ENCODE peak calls at places on chromosome 3, in ten cellular contexts. One of them, this sample, is unnamed.

GRCh38 chr3:123732447-123732846 is 147.6 kb upstream of the HACD2 start:
- DNase-seq in omental fat pad: no peak
- DNase-seq in stomach: no peak
- DNase-seq in left lung: no peak
- DNase-seq in GM20000: no peak
- DNase-seq in upper lobe of right lung: no peak
- DNase-seq in CD8-positive, alpha-beta T cell: no peak
- DNase-seq in mucosa of descending colon: no peak
- DNase-seq in WERI-Rb-1: no peak
- DNase-seq in H9: no peak
- DNase-seq in this sample: peak; percentile 98

GRCh38 chr3:74561881-74562280 is 52.6 kb downstream of the CNTN3 start:
- DNase-seq in omental fat pad: no peak
- DNase-seq in stomach: no peak
- DNase-seq in left lung: no peak
- DNase-seq in GM20000: no peak
- DNase-seq in upper lobe of right lung: no peak
- DNase-seq in CD8-positive, alpha-beta T cell: no peak
- DNase-seq in mucosa of descending colon: no peak
- DNase-seq in WERI-Rb-1: no peak
- DNase-seq in H9: no peak
- DNase-seq in this sample: no peak

GRCh38 chr3:101319531-101319930 is 844 bp downstream of the IMPG2 start:
- DNase-seq in omental fat pad: no peak
- DNase-seq in stomach: no peak
- DNase-seq in left lung: no peak
- DNase-seq in GM20000: no peak
- DNase-seq in upper lobe of right lung: no peak
- DNase-seq in CD8-positive, alpha-beta T cell: no peak
- DNase-seq in mucosa of descending colon: no peak
- DNase-seq in WERI-Rb-1: no peak
- DNase-seq in H9: no peak
- DNase-seq in this sample: no peak

GRCh38 chr3:189148090-189148507 is 23.7 kb upstream of the TPRG1 start:
- DNase-seq in omental fat pad: peak; percentile 48
- DNase-seq in stomach: peak; percentile 68
- DNase-seq in left lung: no peak
- DNase-seq in GM20000: peak; percentile 64
- DNase-seq in upper lobe of right lung: no peak
- DNase-seq in CD8-positive, alpha-beta T cell: peak; percentile 71
- DNase-seq in mucosa of descending colon: no peak
- DNase-seq in WERI-Rb-1: peak; percentile 13
- DNase-seq in H9: peak; percentile 65
- DNase-seq in this sample: peak; percentile 53

GRCh38 chr3:189490337-189490736 is 140.9 kb upstream of the TP63 start:
- DNase-seq in omental fat pad: no peak
- DNase-seq in stomach: no peak
- DNase-seq in left lung: no peak
- DNase-seq in GM20000: no peak
- DNase-seq in upper lobe of right lung: no peak
- DNase-seq in CD8-positive, alpha-beta T cell: no peak
- DNase-seq in mucosa of descending colon: no peak
- DNase-seq in WERI-Rb-1: no peak
- DNase-seq in H9: no peak
- DNase-seq in this sample: peak; percentile 68

GRCh38 chr3:189908646-189909045 is 212.1 kb downstream of the P3H2 start:
- DNase-seq in omental fat pad: no peak
- DNase-seq in stomach: no peak
- DNase-seq in left lung: no peak
- DNase-seq in GM20000: no peak
- DNase-seq in upper lobe of right lung: no peak
- DNase-seq in CD8-positive, alpha-beta T cell: no peak
- DNase-seq in mucosa of descending colon: no peak
- DNase-seq in WERI-Rb-1: no peak
- DNase-seq in H9: no peak
- DNase-seq in this sample: peak; percentile 100

GRCh38 chr3:97647441-97647840 is 117.1 kb upstream of the ARL6 start:
- DNase-seq in omental fat pad: no peak
- DNase-seq in stomach: no peak
- DNase-seq in left lung: no peak
- DNase-seq in GM20000: no peak
- DNase-seq in upper lobe of right lung: no peak
- DNase-seq in CD8-positive, alpha-beta T cell: no peak
- DNase-seq in mucosa of descending colon: no peak
- DNase-seq in WERI-Rb-1: no peak
- DNase-seq in H9: no peak
- DNase-seq in this sample: no peak

GRCh38 chr3:192851821-192852352 is 65.8 kb downstream of the MB21D2 start:
- DNase-seq in omental fat pad: peak; percentile 45
- DNase-seq in stomach: peak; percentile 88
- DNase-seq in left lung: no peak
- DNase-seq in GM20000: no peak
- DNase-seq in upper lobe of right lung: peak; percentile 78
- DNase-seq in CD8-positive, alpha-beta T cell: no peak
- DNase-seq in mucosa of descending colon: no peak
- DNase-seq in WERI-Rb-1: no peak
- DNase-seq in H9: no peak
- DNase-seq in this sample: peak; percentile 92

GRCh38 chr3:8371955-8372600 is 129.5 kb upstream of the LMCD1 start:
- DNase-seq in omental fat pad: no peak
- DNase-seq in stomach: no peak
- DNase-seq in left lung: no peak
- DNase-seq in GM20000: no peak
- DNase-seq in upper lobe of right lung: no peak
- DNase-seq in CD8-positive, alpha-beta T cell: no peak
- DNase-seq in mucosa of descending colon: no peak
- DNase-seq in WERI-Rb-1: no peak
- DNase-seq in H9: no peak
- DNase-seq in this sample: no peak

GRCh38 chr3:128353991-128354687 is 112.6 kb downstream of the DNAJB8 start:
- DNase-seq in omental fat pad: no peak
- DNase-seq in stomach: no peak
- DNase-seq in left lung: no peak
- DNase-seq in GM20000: no peak
- DNase-seq in upper lobe of right lung: peak; percentile 36
- DNase-seq in CD8-positive, alpha-beta T cell: no peak
- DNase-seq in mucosa of descending colon: no peak
- DNase-seq in WERI-Rb-1: no peak
- DNase-seq in H9: no peak
- DNase-seq in this sample: no peak

GRCh38 chr3:19029837-19030835 is 118.2 kb upstream of the KCNH8 start:
- DNase-seq in omental fat pad: no peak
- DNase-seq in stomach: no peak
- DNase-seq in left lung: no peak
- DNase-seq in GM20000: no peak
- DNase-seq in upper lobe of right lung: no peak
- DNase-seq in CD8-positive, alpha-beta T cell: peak; percentile 5
- DNase-seq in mucosa of descending colon: no peak
- DNase-seq in WERI-Rb-1: no peak
- DNase-seq in H9: peak; percentile 27
- DNase-seq in this sample: peak; percentile 33

GRCh38 chr3:27385504-27385903 is 16.3 kb upstream of the NEK10 start:
- DNase-seq in omental fat pad: no peak
- DNase-seq in stomach: no peak
- DNase-seq in left lung: no peak
- DNase-seq in GM20000: no peak
- DNase-seq in upper lobe of right lung: no peak
- DNase-seq in CD8-positive, alpha-beta T cell: no peak
- DNase-seq in mucosa of descending colon: no peak
- DNase-seq in WERI-Rb-1: no peak
- DNase-seq in H9: no peak
- DNase-seq in this sample: no peak

GRCh38 chr3:83230376-83230775 is 1468.9 kb upstream of the GBE1 start:
- DNase-seq in omental fat pad: no peak
- DNase-seq in stomach: no peak
- DNase-seq in left lung: no peak
- DNase-seq in GM20000: no peak
- DNase-seq in upper lobe of right lung: no peak
- DNase-seq in CD8-positive, alpha-beta T cell: no peak
- DNase-seq in mucosa of descending colon: no peak
- DNase-seq in WERI-Rb-1: no peak
- DNase-seq in H9: no peak
- DNase-seq in this sample: no peak

GRCh38 chr3:41307065-41307464 is 107.8 kb downstream of the CTNNB1 start:
- DNase-seq in omental fat pad: no peak
- DNase-seq in stomach: no peak
- DNase-seq in left lung: no peak
- DNase-seq in GM20000: no peak
- DNase-seq in upper lobe of right lung: no peak
- DNase-seq in CD8-positive, alpha-beta T cell: no peak
- DNase-seq in mucosa of descending colon: no peak
- DNase-seq in WERI-Rb-1: no peak
- DNase-seq in H9: no peak
- DNase-seq in this sample: no peak

DNA sequence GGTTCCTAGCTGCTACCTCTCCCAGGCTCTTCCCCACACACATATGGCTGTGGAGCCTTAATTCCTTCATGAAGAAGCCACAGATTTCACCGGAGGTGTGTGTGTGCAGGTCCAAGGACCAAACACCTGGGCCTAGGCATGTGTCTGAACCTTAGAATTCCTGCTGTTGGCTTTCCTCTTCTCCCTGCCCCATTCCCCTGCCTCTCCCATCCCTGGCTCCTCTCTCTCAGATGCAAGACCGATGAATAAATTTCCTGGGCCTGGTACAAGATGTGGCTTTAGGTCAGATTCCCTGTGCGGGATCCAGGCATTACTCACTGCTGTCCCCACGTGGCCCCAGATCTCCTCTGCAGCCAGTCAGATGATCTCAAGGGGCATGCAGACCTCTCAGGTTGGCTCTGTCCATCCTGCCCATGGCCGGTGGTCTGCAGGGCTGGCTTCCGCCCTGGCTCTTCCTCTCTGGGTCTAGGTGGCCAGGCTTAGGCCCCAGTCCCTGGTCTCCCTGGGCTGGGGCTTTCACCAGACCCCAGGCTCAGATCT is 20.4 kb downstream of the CCR9 start:
- DNase-seq in omental fat pad: no peak
- DNase-seq in stomach: no peak
- DNase-seq in left lung: no peak
- DNase-seq in GM20000: no peak
- DNase-seq in upper lobe of right lung: no peak
- DNase-seq in CD8-positive, alpha-beta T cell: no peak
- DNase-seq in mucosa of descending colon: no peak
- DNase-seq in WERI-Rb-1: peak; percentile 27
- DNase-seq in H9: peak; percentile 57
- DNase-seq in this sample: peak; percentile 18
- TF ChIP-seq CTCF in omental fat pad: no peak
- TF ChIP-seq CTCF in stomach: peak; percentile 13
- TF ChIP-seq CTCF in left lung: no peak
- TF ChIP-seq CTCF in GM20000: peak; percentile 31
- TF ChIP-seq CTCF in upper lobe of right lung: peak; percentile 27
- TF ChIP-seq CTCF in CD8-positive, alpha-beta T cell: no peak
- TF ChIP-seq CTCF in mucosa of descending colon: no peak
- TF ChIP-seq CTCF in WERI-Rb-1: peak; percentile 67
- TF ChIP-seq CTCF in H9: peak; percentile 70
- TF ChIP-seq CTCF in this sample: peak; percentile 58

DNA sequence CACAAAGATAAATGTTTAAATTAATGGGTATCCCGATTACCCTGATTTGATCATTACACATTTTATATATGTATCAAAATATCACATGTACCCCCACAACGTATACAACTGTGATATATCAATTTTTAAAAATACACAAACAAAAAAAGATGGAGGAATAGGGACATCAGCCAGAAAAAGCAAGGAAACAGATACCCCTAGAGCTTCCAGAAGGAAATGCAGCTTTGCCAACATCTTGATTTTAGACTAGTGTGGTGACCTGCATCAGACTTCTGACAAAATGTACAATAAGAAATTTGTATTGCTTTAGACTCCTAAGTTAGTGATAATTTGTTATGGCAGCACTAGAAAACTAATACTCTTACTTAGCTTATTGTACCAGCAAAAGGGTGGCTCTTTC is 483.8 kb downstream of the TUSC7 start:
- DNase-seq in omental fat pad: no peak
- DNase-seq in stomach: no peak
- DNase-seq in left lung: no peak
- DNase-seq in GM20000: no peak
- DNase-seq in upper lobe of right lung: no peak
- DNase-seq in CD8-positive, alpha-beta T cell: no peak
- DNase-seq in mucosa of descending colon: no peak
- DNase-seq in WERI-Rb-1: no peak
- DNase-seq in H9: no peak
- DNase-seq in this sample: no peak
- TF ChIP-seq CTCF in omental fat pad: no peak
- TF ChIP-seq CTCF in stomach: no peak
- TF ChIP-seq CTCF in left lung: no peak
- TF ChIP-seq CTCF in GM20000: no peak
- TF ChIP-seq CTCF in upper lobe of right lung: no peak
- TF ChIP-seq CTCF in CD8-positive, alpha-beta T cell: no peak
- TF ChIP-seq CTCF in mucosa of descending colon: no peak
- TF ChIP-seq CTCF in WERI-Rb-1: no peak
- TF ChIP-seq CTCF in H9: peak; percentile 62
- TF ChIP-seq CTCF in this sample: no peak

GRCh38 chr3:54837964-54838363 is 89.9 kb downstream of the LRTM1 start:
- DNase-seq in omental fat pad: no peak
- DNase-seq in stomach: no peak
- DNase-seq in left lung: no peak
- DNase-seq in GM20000: no peak
- DNase-seq in upper lobe of right lung: no peak
- DNase-seq in CD8-positive, alpha-beta T cell: no peak
- DNase-seq in mucosa of descending colon: no peak
- DNase-seq in WERI-Rb-1: no peak
- DNase-seq in H9: no peak
- DNase-seq in this sample: no peak
- TF ChIP-seq CTCF in omental fat pad: no peak
- TF ChIP-seq CTCF in stomach: no peak
- TF ChIP-seq CTCF in left lung: no peak
- TF ChIP-seq CTCF in GM20000: no peak
- TF ChIP-seq CTCF in upper lobe of right lung: no peak
- TF ChIP-seq CTCF in CD8-positive, alpha-beta T cell: no peak
- TF ChIP-seq CTCF in mucosa of descending colon: no peak
- TF ChIP-seq CTCF in WERI-Rb-1: peak; percentile 25
- TF ChIP-seq CTCF in H9: peak; percentile 29
- TF ChIP-seq CTCF in this sample: peak; percentile 9

DNA sequence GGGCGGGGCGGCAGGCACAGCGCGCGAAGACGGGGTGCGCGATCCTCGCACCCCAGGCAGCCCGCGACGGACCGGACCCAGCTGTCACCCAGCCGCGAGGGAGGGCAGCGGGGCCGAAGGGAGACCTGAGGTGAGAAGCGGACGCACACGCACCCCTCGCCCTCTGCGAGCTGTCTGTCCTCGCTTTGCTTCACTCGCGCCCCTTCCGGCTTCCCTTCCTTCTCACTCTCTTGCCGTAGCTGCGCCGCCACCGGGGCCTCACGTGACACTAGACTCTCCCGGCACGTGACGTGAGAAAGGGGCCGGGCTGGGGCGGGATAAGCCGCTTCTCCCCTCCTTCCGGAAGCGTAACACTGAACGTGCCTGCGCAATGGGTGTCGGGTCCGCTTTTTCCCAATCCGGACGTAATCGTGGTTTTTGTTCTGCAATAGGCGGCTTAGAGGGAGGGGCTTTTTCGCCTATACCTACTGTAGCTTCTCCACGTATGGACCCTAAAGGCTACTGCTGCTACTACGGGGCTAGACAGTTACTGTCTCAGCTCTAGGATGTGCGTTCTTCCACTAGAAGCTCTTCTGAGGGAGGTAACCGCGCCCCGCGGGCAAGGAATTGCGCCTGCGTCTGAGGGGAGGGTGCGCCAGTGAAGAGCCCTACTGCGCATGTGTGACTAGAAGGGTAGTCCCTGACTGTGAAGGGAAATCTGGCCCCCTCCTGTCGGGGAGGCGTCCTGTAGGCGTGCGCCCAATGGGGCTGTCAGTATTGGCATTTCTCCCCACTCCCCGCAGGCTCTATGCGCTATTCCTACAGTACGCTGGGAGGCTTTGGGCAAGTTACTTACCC is at the start of the genes ATG3 and SLC35A5:
- DNase-seq in omental fat pad: peak; percentile 99
- DNase-seq in stomach: peak; percentile 99
- DNase-seq in left lung: peak; percentile 99
- DNase-seq in GM20000: peak; percentile 94
- DNase-seq in upper lobe of right lung: peak; percentile 99
- DNase-seq in CD8-positive, alpha-beta T cell: peak; percentile 99
- DNase-seq in mucosa of descending colon: peak; percentile 99
- DNase-seq in WERI-Rb-1: peak; percentile 98
- DNase-seq in H9: peak; percentile 98
- DNase-seq in this sample: peak; percentile 96
- TF ChIP-seq CTCF in omental fat pad: no peak
- TF ChIP-seq CTCF in stomach: no peak
- TF ChIP-seq CTCF in left lung: no peak
- TF ChIP-seq CTCF in GM20000: no peak
- TF ChIP-seq CTCF in upper lobe of right lung: no peak
- TF ChIP-seq CTCF in CD8-positive, alpha-beta T cell: no peak
- TF ChIP-seq CTCF in mucosa of descending colon: no peak
- TF ChIP-seq CTCF in WERI-Rb-1: no peak
- TF ChIP-seq CTCF in H9: no peak
- TF ChIP-seq CTCF in this sample: no peak